ENCODE peak calls at places on chromosome 14, in nine cellular contexts. N is dorsolateral prefrontal cortex, B is lower leg skin, H is Peyer's patch, Z is AG10803, J is colonic mucosa, L is tibial artery, K is osteocyte, U is RWPE1. X is an unnamed sample.
A peak's percentile ranks its signal among the peaks of the same experiment; 100 is the strongest.

GRCh38 chr14:104462651-104463630 is 116.6 kb upstream of the C14orf180 start:
- DNase-seq in B (peak; percentile 63), L (no peak), H (no peak), J (no peak), Z (no peak), U (no peak), K (peak; percentile 69), N (no peak), X (peak; percentile 29)

GRCh38 chr14:60221441-60221840 is 27.6 kb upstream of the PPM1A start:
- DNase-seq in L (no peak), H (no peak), K (no peak), J (no peak), U (no peak), N (no peak), B (no peak), Z (no peak), X (no peak)

GRCh38 chr14:65164068-65164824 is 61.9 kb upstream of the MAX start:
- DNase-seq in N (no peak), B (no peak), K (no peak), L (no peak), J (peak; percentile 34), H (no peak), Z (peak; percentile 52), U (peak; percentile 60), X (no peak)

GRCh38 chr14:65297744-65298143 is 114.8 kb upstream of the FUT8 start:
- DNase-seq in N (no peak), Z (no peak), K (no peak), U (no peak), L (no peak), J (peak; percentile 66), H (no peak), B (no peak), X (no peak)

GRCh38 chr14:100654814-100655795 is 67.9 kb upstream of the BEGAIN start:
- DNase-seq in H (no peak), U (peak; percentile 55), Z (no peak), J (peak; percentile 65), L (no peak), N (no peak), K (no peak), B (no peak), X (no peak)

GRCh38 chr14:55129086-55129427 is at the start of gene LGALS3:
- DNase-seq in H (peak; percentile 49), J (peak; percentile 88), L (peak; percentile 81), K (no peak), B (peak; percentile 96), N (no peak), Z (peak; percentile 64), U (peak; percentile 85), X (peak; percentile 34)

GRCh38 chr14:68607081-68607851 is 185.6 kb downstream of the ZFP36L1 start:
- DNase-seq in B (peak; percentile 86), N (no peak), K (no peak), Z (peak; percentile 43), U (no peak), H (no peak), L (peak; percentile 45), J (peak; percentile 67), X (no peak)

GRCh38 chr14:85079842-85080741 is 449.9 kb upstream of the FLRT2 start:
- DNase-seq in K (no peak), Z (peak; percentile 9), J (no peak), N (no peak), L (no peak), U (no peak), H (no peak), B (no peak), X (no peak)

GRCh38 chr14:61694039-61694438 is 1.3 kb upstream of the HIF1A start:
- DNase-seq in B (no peak), U (no peak), J (no peak), K (no peak), N (no peak), Z (no peak), H (no peak), L (no peak), X (no peak)

GRCh38 chr14:73780391-73780790 is 66.2 kb upstream of the PNMA1 start:
- DNase-seq in U (no peak), N (no peak), K (no peak), Z (no peak), L (no peak), J (no peak), H (no peak), B (no peak), X (no peak)

GRCh38 chr14:63203618-63204406 is 431 bp upstream of the RHOJ start:
- DNase-seq in N (peak; percentile 71), H (peak; percentile 23), K (peak; percentile 95), J (peak; percentile 59), L (peak; percentile 74), U (peak; percentile 29), Z (peak; percentile 92), B (peak; percentile 92), X (peak; percentile 35)

DNA sequence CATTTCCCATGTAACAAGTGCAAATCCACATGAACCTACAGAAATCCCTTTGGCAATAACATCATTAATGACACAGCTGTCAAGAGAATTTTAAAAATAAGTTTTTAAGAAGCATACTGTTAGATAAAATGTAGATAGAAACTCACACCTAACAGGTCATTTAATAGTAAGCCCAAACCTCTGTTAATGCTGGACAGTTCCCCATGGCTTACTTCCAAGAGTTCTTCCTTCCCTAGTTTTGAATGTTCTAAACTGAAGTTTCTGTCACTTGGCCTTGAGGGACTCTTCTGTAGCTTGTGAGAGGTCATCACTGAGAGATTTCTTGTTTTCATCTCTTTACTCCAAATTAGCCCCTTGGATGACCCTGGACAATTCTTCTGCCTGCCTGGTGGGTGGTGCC is 22.7 kb downstream of the OTX2 start:
- DNase-seq in Z (no peak), B (no peak), N (no peak), U (no peak), J (no peak), H (no peak), L (no peak), K (no peak), X (no peak)
- TF ChIP-seq CTCF in Z (no peak), B (no peak), N (no peak), U (no peak), J (no peak), H (no peak), L (no peak), K (no peak), X (no peak)

DNA sequence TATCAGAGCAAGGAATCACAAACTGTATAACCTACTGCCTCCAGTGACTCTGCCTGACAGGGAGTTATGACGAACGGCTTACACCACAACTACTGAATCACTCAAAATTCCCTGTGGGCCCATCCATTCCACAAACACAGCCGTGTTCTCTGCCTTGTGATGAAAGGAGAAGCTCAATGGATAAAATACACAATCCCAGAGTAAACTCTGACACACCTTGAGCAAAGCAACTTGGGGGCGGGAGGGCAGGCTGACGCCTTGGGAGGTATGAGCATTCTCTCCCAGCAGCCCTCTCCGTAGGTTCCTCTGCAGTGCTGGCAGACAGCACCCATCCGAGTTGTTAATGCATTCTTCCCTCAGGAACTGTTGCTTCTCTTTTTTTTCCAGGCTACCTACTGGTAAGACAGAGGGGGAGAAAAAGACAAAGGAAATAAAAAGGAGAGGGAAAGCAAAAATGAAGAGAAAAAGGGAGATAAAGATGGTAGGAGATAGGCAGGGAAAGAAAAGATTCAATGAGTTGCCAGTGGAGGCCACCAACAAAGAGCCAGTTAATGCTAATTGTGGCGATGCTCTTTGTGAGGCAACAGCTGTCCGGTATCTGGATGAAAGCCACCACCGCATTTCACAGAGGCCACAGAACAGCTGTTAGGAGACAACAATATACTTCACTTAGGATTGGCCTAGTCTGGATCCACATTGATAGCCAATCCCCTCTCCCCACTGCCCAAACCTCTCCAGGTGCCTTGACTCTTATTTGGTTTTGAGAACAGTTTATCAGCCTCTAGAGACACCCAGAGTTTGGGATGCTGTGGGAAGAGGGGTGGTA is 4.7 kb upstream of the DIO2 start:
- DNase-seq in H (no peak), B (no peak), Z (peak; percentile 39), L (no peak), N (no peak), U (no peak), J (peak; percentile 30), K (no peak), X (no peak)
- TF ChIP-seq CTCF in H (no peak), B (no peak), Z (no peak), L (no peak), N (no peak), U (no peak), J (no peak), K (no peak), X (no peak)

GRCh38 chr14:90788031-90788430 is 28.2 kb downstream of the TTC7B start:
- DNase-seq in U (no peak), Z (no peak), B (peak; percentile 77), J (no peak), H (no peak), K (no peak), N (peak; percentile 36), L (no peak), X (no peak)
- TF ChIP-seq CTCF in U (no peak), Z (no peak), B (no peak), J (no peak), H (no peak), K (no peak), N (no peak), L (no peak), X (no peak)

GRCh38 chr14:105945891-105946290 is 419.5 kb downstream of the TMEM121 start:
- DNase-seq in J (no peak), N (no peak), K (no peak), L (no peak), B (no peak), Z (no peak), U (no peak), H (no peak), X (no peak)

GRCh38 chr14:105952826-105953225 is 426.4 kb downstream of the TMEM121 start:
- DNase-seq in K (no peak), U (no peak), B (no peak), J (no peak), Z (no peak), L (no peak), H (no peak), N (no peak), X (no peak)

GRCh38 chr14:105947599-105947998 is 421.2 kb downstream of the TMEM121 start:
- DNase-seq in Z (no peak), K (no peak), H (no peak), U (no peak), L (no peak), B (no peak), J (no peak), N (no peak), X (no peak)

GRCh38 chr14:105952222-105952621 is 425.8 kb downstream of the TMEM121 start:
- DNase-seq in H (no peak), B (no peak), K (no peak), U (no peak), Z (no peak), L (no peak), N (no peak), J (no peak), X (no peak)

GRCh38 chr14:105951399-105951798 is 425.0 kb downstream of the TMEM121 start:
- DNase-seq in H (no peak), J (no peak), U (no peak), Z (no peak), B (no peak), N (no peak), L (no peak), K (no peak), X (no peak)
- TF ChIP-seq CTCF in H (no peak), J (no peak), U (no peak), Z (no peak), B (no peak), N (no peak), L (no peak), K (no peak), X (no peak)

GRCh38 chr14:24271134-24271833 is at the start of gene RABGGTA:
- DNase-seq in N (peak; percentile 81), Z (peak; percentile 86), K (peak; percentile 95), H (peak; percentile 89), L (peak; percentile 77), J (peak; percentile 88), B (peak; percentile 96), U (peak; percentile 91), X (peak; percentile 79)
- TF ChIP-seq CTCF in N (peak; percentile 86), Z (peak; percentile 64), K (peak; percentile 80), H (peak; percentile 89), L (peak; percentile 75), J (peak; percentile 69), B (no peak), U (peak; percentile 88), X (peak; percentile 42)

GRCh38 chr14:39177168-39177545 is 2.1 kb downstream of the PNN start:
- DNase-seq in K (no peak), H (no peak), L (no peak), B (no peak), U (no peak), N (no peak), J (no peak), Z (no peak), X (no peak)
- TF ChIP-seq CTCF in K (no peak), H (no peak), L (no peak), B (no peak), U (no peak), N (no peak), J (no peak), Z (no peak), X (no peak)

X was measured in mesothelial cell of epicardium.